ENCODE peak calls at places on chromosome 14, in eight cellular contexts. Z is astrocyte of the spinal cord, H is esophagus squamous epithelium, T is PC-9, X is fibroblast of the aortic adventitia, K is fibroblast of lung, Y is AG10803, R is GM12865. W is an unnamed sample.

GRCh38 chr14:93888995-93889394 is 38.1 kb upstream of the FAM181A start:
- DNase-seq in Z (no peak), H (no peak), T (no peak), X (no peak), K (no peak), Y (no peak), R (no peak), W (no peak)

GRCh38 chr14:93025055-93025454 is 90.7 kb downstream of the ITPK1 start:
- DNase-seq in Z (no peak), H (no peak), T (no peak), X (no peak), K (no peak), Y (no peak), R (no peak), W (no peak)

GRCh38 chr14:92475037-92475436 is 38.5 kb upstream of the RIN3 start:
- DNase-seq in Z (no peak), H (no peak), T (no peak), X (no peak), K (no peak), Y (no peak), R (no peak), W (no peak)

GRCh38 chr14:60111732-60112131 is 20.0 kb downstream of the PCNX4 start:
- DNase-seq in Z (no peak), H (no peak), T (no peak), X (no peak), K (no peak), Y (no peak), R (no peak), W (no peak)

GRCh38 chr14:33792387-33793368 is 158.2 kb downstream of the EGLN3 start:
- DNase-seq in Z (peak; percentile 84), H (no peak), T (peak; percentile 37), X (peak; percentile 89), K (peak; percentile 82), Y (peak; percentile 79), R (peak; percentile 76), W (peak; percentile 56)

GRCh38 chr14:49019467-49020100 is 566.6 kb downstream of the RPS29 start:
- DNase-seq in Z (no peak), H (no peak), T (no peak), X (no peak), K (no peak), Y (no peak), R (no peak), W (no peak)

GRCh38 chr14:96051642-96052540 is 12.7 kb downstream of the C14orf132 start:
- DNase-seq in Z (no peak), H (no peak), T (no peak), X (no peak), K (no peak), Y (no peak), R (peak; percentile 58), W (peak; percentile 13)

GRCh38 chr14:101073598-101073965 is 170.1 kb upstream of the RTL1 start:
- DNase-seq in Z (peak; percentile 55), H (no peak), T (no peak), X (no peak), K (no peak), Y (no peak), R (no peak), W (no peak)

GRCh38 chr14:64855732-64856527 is 23.8 kb downstream of the SPTB start:
- DNase-seq in Z (no peak), H (no peak), T (no peak), X (no peak), K (no peak), Y (no peak), R (no peak), W (no peak)

GRCh38 chr14:81450100-81450531 is 50.0 kb upstream of the STON2 start:
- DNase-seq in Z (peak; percentile 17), H (no peak), T (no peak), X (peak; percentile 61), K (peak; percentile 51), Y (peak; percentile 18), R (no peak), W (no peak)

DNA sequence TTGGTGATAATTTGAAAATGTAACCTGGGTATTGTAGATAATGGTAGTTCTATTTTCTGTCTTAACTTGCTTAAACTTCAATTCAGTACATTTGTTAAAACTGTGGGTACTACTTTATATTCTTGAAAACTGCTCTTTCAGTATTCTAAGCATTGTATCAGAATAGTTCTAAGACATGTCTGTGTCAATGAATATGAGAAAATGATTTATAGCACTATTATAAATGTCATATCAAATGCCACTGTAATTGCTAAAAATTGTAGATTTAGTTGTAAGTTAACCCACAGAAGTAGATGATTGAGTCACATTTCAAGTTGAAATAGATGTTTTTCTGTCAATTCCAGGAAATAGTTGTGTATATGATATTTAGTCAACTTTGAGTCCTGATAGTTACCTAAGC is 2.4 kb downstream of the NAA30 start:
- DNase-seq in Z (no peak), H (no peak), T (no peak), X (no peak), K (no peak), Y (no peak), R (no peak), W (no peak)
- H3K4me3 ChIP-seq in Z (peak overlapping the region; percentile 0), H (peak overlapping the region; percentile 93), T (peak overlapping the region; percentile 71), X (peak overlapping the region; percentile 78), K (peak overlapping the region; percentile 88), Y (no peak overlapping the region), R (peak overlapping the region; percentile 87), W (no peak overlapping the region)

DNA sequence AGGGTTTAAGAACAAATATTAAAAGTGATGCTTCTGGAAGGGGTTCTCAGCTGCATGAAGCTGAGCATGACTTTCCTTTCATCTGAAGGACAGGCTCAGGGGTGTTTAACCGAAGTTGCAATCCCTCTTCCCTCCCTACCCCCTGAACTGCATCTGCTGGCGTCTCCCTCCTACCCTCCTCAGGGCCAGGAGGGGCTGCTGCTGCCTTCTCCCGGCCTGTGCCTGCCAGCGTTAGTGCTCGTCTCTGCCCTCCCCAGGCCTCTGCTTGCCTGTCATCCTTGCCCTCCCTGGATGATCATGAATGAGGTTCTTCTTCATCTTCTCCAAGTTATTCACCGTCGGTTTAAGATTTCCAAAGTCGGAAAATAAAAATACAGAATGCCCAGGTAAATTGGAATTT is 12.2 kb downstream of the SMOC1 start:
- DNase-seq in Z (no peak), H (no peak), T (no peak), X (no peak), K (no peak), Y (no peak), R (no peak), W (no peak)
- TF ChIP-seq CTCF in Z (no peak), H (no peak), T (no peak), X (no peak), K (no peak), Y (no peak), R (no peak), W (no peak)

DNA sequence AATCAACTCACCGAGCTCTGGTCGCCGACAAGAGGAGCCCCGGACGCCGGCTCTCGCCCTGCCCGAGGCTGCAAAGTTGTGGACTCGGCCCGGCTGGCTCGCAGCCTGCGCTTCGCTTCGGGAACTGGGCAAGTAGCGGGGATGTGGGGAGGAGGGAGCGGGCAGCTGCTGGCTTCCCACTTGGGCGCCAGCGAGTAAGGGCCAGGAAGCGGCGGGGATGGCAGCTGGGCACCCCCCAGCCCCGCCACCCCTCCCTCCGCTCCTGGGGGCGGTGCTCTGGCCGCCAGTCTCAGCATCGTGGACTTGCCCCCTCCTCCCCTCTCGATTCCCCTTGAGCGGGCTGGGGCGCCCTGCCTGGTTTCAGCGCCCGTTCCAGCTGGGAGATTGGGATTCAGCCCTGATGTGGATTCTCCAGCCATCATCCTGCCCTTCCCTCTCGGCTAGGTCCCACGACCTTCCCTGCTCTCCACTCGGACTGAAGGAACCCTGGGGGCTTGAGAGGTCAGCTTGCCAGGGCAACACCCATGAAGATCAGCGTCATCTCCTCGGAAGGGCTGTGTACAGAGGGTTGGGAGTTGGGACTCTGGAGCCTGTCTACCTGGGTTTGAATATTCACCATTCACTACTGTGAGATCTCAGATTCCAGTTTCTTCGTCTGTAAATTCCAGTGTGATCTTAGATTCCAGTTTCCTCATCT is at the start of gene ZDHHC22:
- DNase-seq in Z (no peak), H (no peak), T (no peak), X (no peak), K (no peak), Y (no peak), R (no peak), W (no peak)
- H3K4me3 ChIP-seq in Z (peak within 1 kb of the TSS; percentile 15), H (peak within 1 kb of the TSS; percentile 56), T (no peak within 1 kb of the TSS), X (peak within 1 kb of the TSS; percentile 41), K (no peak within 1 kb of the TSS), Y (peak within 1 kb of the TSS; percentile 20), R (no peak within 1 kb of the TSS), W (no peak within 1 kb of the TSS)

DNA sequence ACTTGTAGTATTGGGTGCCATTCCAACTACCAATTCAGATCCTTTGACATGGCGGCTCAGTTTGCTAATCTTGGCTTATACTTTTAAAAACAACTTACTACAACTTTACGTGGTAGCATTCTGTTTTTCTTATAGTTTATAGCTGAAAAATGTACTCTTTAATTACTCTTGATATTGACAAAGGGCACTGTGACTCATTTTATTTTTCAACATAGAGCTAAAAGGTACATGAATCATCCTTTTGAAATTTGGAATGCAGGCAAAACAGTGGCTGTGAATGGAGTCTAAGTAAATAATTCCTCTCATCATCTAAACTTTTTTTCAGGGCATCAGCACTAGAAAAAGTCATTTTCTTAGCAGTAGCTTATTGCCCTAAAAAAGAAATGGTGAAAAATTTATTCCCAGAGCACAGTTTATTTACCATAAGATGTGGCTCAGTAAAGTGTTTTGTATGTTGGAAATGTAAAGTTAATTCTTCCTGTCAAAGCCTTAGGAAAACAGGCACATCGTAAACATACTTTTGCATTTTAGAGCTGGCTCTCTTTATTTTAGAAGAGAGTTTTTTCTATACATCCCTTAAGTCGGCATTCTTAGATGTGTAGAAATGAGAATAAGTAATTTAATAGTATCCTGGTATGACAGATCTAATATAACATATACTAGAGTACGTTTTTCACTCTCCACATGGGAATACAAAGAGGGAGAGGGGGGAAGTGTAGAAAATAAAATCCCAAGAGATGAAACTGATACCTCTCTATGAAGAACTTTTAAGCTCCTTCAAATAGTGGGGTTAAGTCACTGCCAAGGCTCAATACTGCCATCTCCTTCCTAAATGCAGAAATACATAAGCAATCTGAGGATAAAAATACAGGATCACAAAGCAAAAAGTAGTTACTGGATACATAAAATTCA is 55.2 kb downstream of the SLC25A21 start:
- DNase-seq in Z (peak; percentile 82), H (no peak), T (peak; percentile 76), X (peak; percentile 67), K (peak; percentile 75), Y (peak; percentile 62), R (no peak), W (peak; percentile 92)
- TF ChIP-seq CTCF in Z (peak; percentile 73), H (peak; percentile 43), T (peak; percentile 50), X (peak; percentile 72), K (peak; percentile 49), Y (peak; percentile 69), R (no peak), W (peak; percentile 47)

GRCh38 chr14:51472881-51473280 is 178.8 kb upstream of the FRMD6 start:
- DNase-seq in Z (no peak), H (no peak), T (no peak), X (peak; percentile 32), K (no peak), Y (peak; percentile 27), R (no peak), W (peak; percentile 52)

GRCh38 chr14:51474854-51475253 is 176.9 kb upstream of the FRMD6 start:
- DNase-seq in Z (no peak), H (no peak), T (no peak), X (no peak), K (no peak), Y (no peak), R (no peak), W (peak; percentile 85)

GRCh38 chr14:51473351-51473750 is 178.4 kb upstream of the FRMD6 start:
- DNase-seq in Z (no peak), H (no peak), T (no peak), X (no peak), K (no peak), Y (no peak), R (no peak), W (no peak)

GRCh38 chr14:51478241-51478640 is 173.5 kb upstream of the FRMD6 start:
- DNase-seq in Z (no peak), H (no peak), T (no peak), X (peak; percentile 88), K (peak; percentile 33), Y (peak; percentile 94), R (no peak), W (no peak)

GRCh38 chr14:51473808-51474207 is 177.9 kb upstream of the FRMD6 start:
- DNase-seq in Z (peak; percentile 42), H (no peak), T (no peak), X (peak; percentile 31), K (peak; percentile 53), Y (peak; percentile 46), R (no peak), W (peak; percentile 80)
- H3K4me3 ChIP-seq in Z (no peak overlapping the region), H (no peak overlapping the region), T (no peak overlapping the region), X (no peak overlapping the region), K (no peak overlapping the region), Y (no peak overlapping the region), R (no peak overlapping the region), W (no peak overlapping the region)

W was measured in bronchial epithelial cell.